ENCODE peak calls at places on chromosomes 7 and 10, in six cellular contexts. S is IMR-90, H is H9, Y is H1, U is mesenchymal stem cell, Q is trophoblast cell. O is an unnamed sample.

GRCh38 chr7:47636111-47636692 is 54.3 kb upstream of the TNS3 start:
- DNase-seq in Q (no peak), U (no peak), H (no peak), Y (no peak), S (no peak), O (no peak)

GRCh38 chr7:16083931-16084330 is 337.4 kb downstream of the CRPPA start:
- DNase-seq in H (no peak), Y (no peak), Q (no peak), S (peak), U (no peak), O (no peak)

GRCh38 chr10:69571618-69572158 is 1.5 kb downstream of the NEUROG3 start:
- DNase-seq in S (no peak), H (peak), U (no peak), Q (no peak), Y (peak), O (no peak)

GRCh38 chr10:124336186-124336585 is 82.5 kb downstream of the OAT start:
- DNase-seq in Q (no peak), H (no peak), S (no peak), Y (peak), U (peak), O (no peak)

GRCh38 chr10:27390681-27391080 is 113.4 kb upstream of the RAB18 start:
- DNase-seq in U (peak), Q (no peak), Y (no peak), H (no peak), S (peak), O (no peak)

GRCh38 chr10:97025613-97026242 is 160.0 kb downstream of the SLIT1 start:
- DNase-seq in S (peak), Q (peak), U (peak), Y (peak), H (peak), O (peak)

GRCh38 chr7:77282897-77283296 is 83.3 kb upstream of the FGL2 start:
- DNase-seq in S (no peak), U (peak), H (no peak), Y (no peak), Q (peak), O (no peak)

GRCh38 chr10:13893926-13894325 is 307.2 kb downstream of the PRPF18 start:
- DNase-seq in Y (no peak), S (peak), U (no peak), Q (peak), H (no peak), O (no peak)

GRCh38 chr7:78159537-78159936 is 361.0 kb downstream of the PHTF2 start:
- DNase-seq in Q (no peak), S (no peak), Y (no peak), H (no peak), U (no peak), O (no peak)

GRCh38 chr10:102419561-102420442 is 834 bp upstream of the FBXL15 start:
- DNase-seq in H (peak), U (peak), Y (peak), S (no peak), Q (no peak), O (peak)

GRCh38 chr7:130144632-130145171 is 60.5 kb downstream of the TMEM209 start:
- DNase-seq in H (no peak), U (peak), S (peak), Y (peak), Q (peak), O (no peak)

GRCh38 chr10:114486938-114487814 is 82.9 kb upstream of the AFAP1L2 start:
- DNase-seq in U (no peak), S (peak), Q (no peak), H (no peak), Y (no peak), O (no peak)

GRCh38 chr7:45978010-45978681 is 57.1 kb upstream of the IGFBP3 start:
- DNase-seq in U (peak), Y (no peak), S (peak), H (peak), Q (peak), O (peak)

GRCh38 chr7:20198295-20198694 is 18.9 kb downstream of the MACC1 start:
- DNase-seq in U (no peak), Y (no peak), Q (no peak), H (no peak), S (no peak), O (no peak)

GRCh38 chr7:26856481-26856880 is 7.9 kb downstream of the SKAP2 start:
- DNase-seq in U (no peak), Q (no peak), S (peak), Y (no peak), H (no peak), O (no peak)

GRCh38 chr10:120456626-120457430 is at the start of gene PLPP4:
- DNase-seq in S (no peak), Y (peak), U (peak), H (peak), Q (no peak), O (peak)

GRCh38 chr7:70380315-70381027 is 751.5 kb upstream of the GALNT17 start:
- DNase-seq in U (no peak), Y (no peak), H (no peak), S (no peak), Q (no peak), O (no peak)

GRCh38 chr10:61753453-61753852 is 90.7 kb downstream of the CABCOCO1 start:
- DNase-seq in Q (no peak), U (no peak), S (no peak), H (no peak), Y (no peak), O (no peak)

GRCh38 chr10:61754553-61755540 is 92.1 kb downstream of the CABCOCO1 start:
- DNase-seq in U (peak), Q (no peak), S (peak), H (no peak), Y (no peak), O (no peak)

GRCh38 chr10:61751599-61751998 is 88.9 kb downstream of the CABCOCO1 start:
- DNase-seq in Y (no peak), S (peak), H (no peak), Q (no peak), U (no peak), O (no peak)

GRCh38 chr10:61750943-61751471 is 88.3 kb downstream of the CABCOCO1 start:
- DNase-seq in U (peak), Y (peak), Q (peak), H (peak), S (peak), O (peak)

GRCh38 chr10:61752111-61753011 is 89.6 kb downstream of the CABCOCO1 start:
- DNase-seq in Q (no peak), S (peak), U (peak), Y (no peak), H (no peak), O (no peak)
- H3K14ac ChIP-seq in Q (no peak), S (peak), U (no peak), Y (no peak), H (no peak), O (no peak)

DNA sequence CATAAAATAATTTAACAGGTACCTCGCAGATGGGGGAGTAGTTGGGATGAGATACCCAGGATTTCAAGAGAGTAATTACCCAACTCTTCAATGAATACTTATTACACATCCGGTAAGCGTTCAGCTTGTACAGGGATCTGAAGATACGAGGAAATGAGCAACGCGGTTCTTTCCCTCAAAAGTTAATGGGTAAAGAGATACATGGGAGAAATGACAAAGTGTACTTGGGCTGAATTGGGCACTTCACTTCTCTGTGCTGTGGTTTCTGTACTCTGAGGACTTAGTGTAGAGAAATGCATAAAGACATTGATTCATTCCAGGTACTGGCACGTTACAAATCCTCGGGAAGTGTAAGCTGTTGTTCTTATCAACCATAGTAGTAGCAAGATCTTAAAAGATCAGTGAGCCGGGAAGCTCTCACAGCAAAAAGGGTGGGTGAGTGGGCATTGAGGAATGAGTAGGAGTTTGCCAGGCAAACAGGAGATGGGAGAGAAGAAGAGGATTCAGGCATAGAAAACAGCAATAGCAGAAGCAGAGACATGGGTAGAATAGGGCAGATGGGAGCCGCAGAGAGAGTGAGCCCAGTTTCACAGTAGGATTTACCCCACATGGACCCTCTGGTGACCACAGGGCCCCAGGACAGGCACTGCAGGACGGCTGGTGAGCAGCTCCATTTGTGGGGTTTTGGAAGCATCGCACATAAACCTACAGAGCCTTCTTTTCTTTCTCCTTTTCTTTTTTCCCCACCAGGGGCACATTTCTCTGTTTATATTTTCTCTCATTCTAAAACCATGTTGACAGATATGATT is 304.3 kb upstream of the PITRM1 start:
- DNase-seq in Y (no peak), S (no peak), Q (no peak), H (no peak), U (peak), O (no peak)
- H2BK5ac ChIP-seq in Y (no peak), S (no peak), Q (no peak), H (no peak), U (no peak), O (no peak)

GRCh38 chr7:68619476-68619875 is 978.8 kb upstream of the AUTS2 start:
- DNase-seq in H (no peak), U (no peak), Y (no peak), Q (no peak), S (no peak), O (no peak)

GRCh38 chr7:68610751-68611150 is 987.5 kb upstream of the AUTS2 start:
- DNase-seq in Y (no peak), Q (no peak), H (no peak), S (no peak), U (no peak), O (no peak)

GRCh38 chr7:68613405-68613804 is 984.9 kb upstream of the AUTS2 start:
- DNase-seq in U (no peak), H (no peak), Q (no peak), Y (no peak), S (no peak), O (peak)

GRCh38 chr7:68613897-68614296 is 984.4 kb upstream of the AUTS2 start:
- DNase-seq in U (no peak), Y (no peak), H (no peak), S (no peak), Q (no peak), O (no peak)
- H3K14ac ChIP-seq in U (no peak), Y (no peak), H (no peak), S (no peak), Q (no peak), O (no peak)

DNA sequence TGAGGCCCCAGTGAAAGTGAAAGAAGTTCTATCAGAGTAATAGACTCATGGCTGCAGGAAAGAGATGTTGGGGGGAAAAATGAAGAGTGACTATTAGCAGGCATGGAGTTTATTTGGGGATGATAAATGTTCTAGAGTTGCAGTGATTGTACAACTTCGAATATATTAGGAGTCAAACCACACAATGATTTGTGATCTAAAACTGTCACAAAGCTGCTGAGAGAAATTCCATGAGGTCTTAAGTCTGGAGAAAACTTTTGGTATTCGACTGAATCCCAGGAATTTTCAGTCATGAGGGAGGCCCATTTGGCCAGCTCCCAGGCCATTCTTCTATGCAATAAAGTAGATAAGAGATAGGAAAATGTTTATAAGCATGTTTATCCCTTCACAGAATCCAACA is 55.9 kb upstream of the UNC5B start:
- DNase-seq in S (no peak), H (no peak), Y (no peak), Q (peak), U (peak), O (no peak)
- H2BK5ac ChIP-seq in S (no peak), H (no peak), Y (no peak), Q (no peak), U (no peak), O (no peak)

DNA sequence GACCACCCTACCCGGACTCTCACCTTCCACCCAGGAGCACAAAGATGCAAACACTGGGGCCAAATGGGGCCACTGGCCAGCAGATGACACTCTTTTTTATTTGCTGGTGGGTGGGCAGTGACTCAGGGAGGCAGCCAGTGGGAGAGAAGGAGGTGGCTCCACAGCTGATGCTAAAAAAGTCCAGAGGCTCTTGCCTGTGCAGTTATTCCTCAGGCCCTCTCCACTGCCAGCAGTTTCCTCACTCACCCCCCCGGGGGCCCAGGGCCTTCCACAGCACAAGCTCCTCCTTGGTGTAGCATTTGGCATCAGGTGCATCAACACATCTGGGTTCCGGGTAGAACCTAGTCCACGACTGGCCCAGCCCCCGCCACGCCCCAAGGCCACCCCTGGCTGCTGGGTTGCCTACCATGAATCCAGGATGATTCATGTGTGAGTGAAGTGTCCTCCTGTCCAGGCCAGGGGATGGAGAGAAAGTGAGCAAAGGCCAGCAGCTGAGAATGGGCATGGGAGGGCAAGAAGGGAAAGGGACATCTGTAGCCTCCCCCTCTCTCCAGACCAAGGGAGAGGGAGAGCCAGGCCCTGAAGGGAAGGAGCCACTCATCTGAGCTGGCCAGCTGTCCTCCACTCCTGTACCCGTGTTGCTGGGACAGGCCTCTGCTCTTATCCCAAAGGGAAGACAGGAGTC is 1.7 kb upstream of the KCNH2 start:
- DNase-seq in Q (no peak), U (no peak), S (no peak), H (no peak), Y (no peak), O (no peak)
- H3K14ac ChIP-seq in Q (no peak), U (no peak), S (no peak), H (no peak), Y (no peak), O (no peak)

GRCh38 chr7:143042159-143042820 is 9.9 kb upstream of the OR6V1 start:
- DNase-seq in Y (no peak), Q (peak), S (no peak), H (no peak), U (no peak), O (peak)
- H2BK5ac ChIP-seq in Y (no peak), Q (no peak), S (no peak), H (no peak), U (no peak), O (no peak)

O was measured in neuronal stem cell.